ENCODE peak calls at places on chromosome 9, in six cellular contexts. One of them, this sample, is unnamed. For H3K36me3, the result is how much of the 10 kb centered on the place peaks cover.

GRCh38 chr9:13281356-13282016 is 2.0 kb upstream of the MPDZ start:
- DNase-seq in K562: no peak
- DNase-seq in astrocyte: peak
- DNase-seq in GM23248: no peak
- DNase-seq in hepatocyte: no peak
- DNase-seq in A673: peak
- DNase-seq in this sample: peak

GRCh38 chr9:108779506-108779905 is 76.3 kb downstream of the ACTL7B start:
- DNase-seq in K562: no peak
- DNase-seq in astrocyte: no peak
- DNase-seq in GM23248: no peak
- DNase-seq in hepatocyte: no peak
- DNase-seq in A673: no peak
- DNase-seq in this sample: no peak

GRCh38 chr9:16715404-16715803 is 155.1 kb downstream of the BNC2 start:
- DNase-seq in K562: no peak
- DNase-seq in astrocyte: peak
- DNase-seq in GM23248: peak
- DNase-seq in hepatocyte: no peak
- DNase-seq in A673: no peak
- DNase-seq in this sample: no peak

GRCh38 chr9:138043061-138043410 is 165.5 kb downstream of the CACNA1B start:
- DNase-seq in K562: no peak
- DNase-seq in astrocyte: no peak
- DNase-seq in GM23248: no peak
- DNase-seq in hepatocyte: no peak
- DNase-seq in A673: no peak
- DNase-seq in this sample: no peak

GRCh38 chr9:87059740-87060139 is 112.4 kb upstream of the GAS1 start:
- DNase-seq in K562: no peak
- DNase-seq in astrocyte: no peak
- DNase-seq in GM23248: no peak
- DNase-seq in hepatocyte: no peak
- DNase-seq in A673: no peak
- DNase-seq in this sample: no peak

GRCh38 chr9:131960805-131961495 is 118.7 kb downstream of the MED27 start:
- DNase-seq in K562: no peak
- DNase-seq in astrocyte: peak
- DNase-seq in GM23248: no peak
- DNase-seq in hepatocyte: no peak
- DNase-seq in A673: no peak
- DNase-seq in this sample: no peak

GRCh38 chr9:98607787-98608186 is 100.9 kb downstream of the GABBR2 start:
- DNase-seq in K562: no peak
- DNase-seq in astrocyte: peak
- DNase-seq in GM23248: peak
- DNase-seq in hepatocyte: no peak
- DNase-seq in A673: no peak
- DNase-seq in this sample: no peak

GRCh38 chr9:111449705-111450104 is 34.5 kb downstream of the ECPAS start:
- DNase-seq in K562: no peak
- DNase-seq in astrocyte: no peak
- DNase-seq in GM23248: no peak
- DNase-seq in hepatocyte: no peak
- DNase-seq in A673: no peak
- DNase-seq in this sample: no peak

DNA sequence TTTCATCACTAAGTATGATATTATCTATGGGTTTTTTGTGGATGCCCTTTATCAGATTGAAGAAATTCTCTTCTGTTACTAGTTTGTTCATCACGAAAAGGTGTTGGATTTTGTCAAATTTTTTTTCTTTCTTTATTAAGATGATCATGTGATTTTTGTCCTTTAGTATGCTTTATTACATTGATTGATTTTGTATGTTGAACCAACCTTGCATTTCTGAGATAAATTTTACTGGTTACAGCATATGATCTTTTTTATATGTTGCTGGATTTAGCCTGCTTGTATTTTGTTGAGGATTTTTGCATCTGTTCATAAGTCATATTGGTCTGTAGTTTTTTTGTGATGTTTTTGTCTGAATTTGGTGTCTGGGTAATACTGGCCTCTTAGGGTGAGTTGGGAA is 42.8 kb downstream of the RAD23B start:
- DNase-seq in K562: no peak
- DNase-seq in astrocyte: no peak
- DNase-seq in GM23248: no peak
- DNase-seq in hepatocyte: no peak
- DNase-seq in A673: no peak
- DNase-seq in this sample: no peak
- H3K36me3 ChIP-seq in K562: half or more
- H3K36me3 ChIP-seq in astrocyte: half or more
- H3K36me3 ChIP-seq in GM23248: half or more
- H3K36me3 ChIP-seq in hepatocyte: under half
- H3K36me3 ChIP-seq in A673: half or more
- H3K36me3 ChIP-seq in this sample: half or more

GRCh38 chr9:136821333-136822031 is 13.7 kb downstream of the RABL6 start:
- DNase-seq in K562: no peak
- DNase-seq in astrocyte: peak
- DNase-seq in GM23248: peak
- DNase-seq in hepatocyte: no peak
- DNase-seq in A673: peak
- DNase-seq in this sample: peak
- H3K4me3 ChIP-seq in K562: no peak
- H3K4me3 ChIP-seq in astrocyte: peak
- H3K4me3 ChIP-seq in GM23248: no peak
- H3K4me3 ChIP-seq in hepatocyte: no peak
- H3K4me3 ChIP-seq in A673: peak
- H3K4me3 ChIP-seq in this sample: peak

GRCh38 chr9:71604197-71605063 is 163.9 kb downstream of the CEMIP2 start:
- DNase-seq in K562: peak
- DNase-seq in astrocyte: peak
- DNase-seq in GM23248: peak
- DNase-seq in hepatocyte: peak
- DNase-seq in A673: peak
- DNase-seq in this sample: peak
- H3K36me3 ChIP-seq in K562: under half
- H3K36me3 ChIP-seq in astrocyte: under half
- H3K36me3 ChIP-seq in GM23248: under half
- H3K36me3 ChIP-seq in hepatocyte: under half
- H3K36me3 ChIP-seq in A673: under half
- H3K36me3 ChIP-seq in this sample: under half

DNA sequence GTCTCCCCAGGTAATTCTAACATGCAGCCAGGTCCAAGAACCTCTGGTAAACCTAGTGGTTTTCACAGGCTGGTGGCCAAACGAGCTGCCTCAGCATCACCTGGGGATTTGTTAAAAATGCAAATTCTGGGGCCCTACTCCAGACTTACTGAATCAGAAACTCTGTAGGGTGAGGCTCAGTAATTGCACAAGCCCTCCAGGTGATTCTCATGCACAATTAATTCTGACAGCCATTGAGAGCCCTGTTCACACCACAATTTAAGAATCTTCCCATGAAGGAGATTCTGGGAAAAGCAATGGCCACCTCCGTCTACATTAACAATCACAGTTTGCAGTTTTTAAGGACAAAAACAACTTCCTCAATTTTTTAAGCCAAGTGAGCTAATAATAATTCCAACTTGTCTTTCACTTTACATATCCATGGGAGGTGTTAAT is 70.2 kb downstream of the GLDC start:
- DNase-seq in K562: no peak
- DNase-seq in astrocyte: no peak
- DNase-seq in GM23248: no peak
- DNase-seq in hepatocyte: no peak
- DNase-seq in A673: no peak
- DNase-seq in this sample: no peak
- H3K4me3 ChIP-seq in K562: no peak
- H3K4me3 ChIP-seq in astrocyte: no peak
- H3K4me3 ChIP-seq in GM23248: no peak
- H3K4me3 ChIP-seq in hepatocyte: no peak
- H3K4me3 ChIP-seq in A673: no peak
- H3K4me3 ChIP-seq in this sample: no peak

DNA sequence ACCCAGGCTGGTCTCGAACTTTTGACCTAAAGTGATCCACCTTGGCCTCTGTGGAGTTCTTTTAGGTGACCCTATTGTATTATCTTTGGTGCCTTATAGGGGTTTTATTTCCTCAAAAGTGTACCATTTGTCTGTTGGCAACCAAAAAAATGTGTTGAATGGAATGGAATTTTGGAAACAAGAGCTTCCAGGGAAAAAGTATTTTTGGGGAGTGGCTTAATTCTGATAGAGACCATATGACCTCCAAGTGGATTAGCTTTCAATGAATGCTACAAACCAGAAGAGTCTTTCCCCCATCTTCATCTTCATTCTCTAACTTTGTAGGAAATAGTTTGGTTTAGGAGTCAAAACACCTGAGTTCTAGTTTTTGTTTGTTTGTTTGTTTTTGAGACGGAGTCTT is 3.4 kb upstream of the OGN start:
- DNase-seq in K562: no peak
- DNase-seq in astrocyte: no peak
- DNase-seq in GM23248: no peak
- DNase-seq in hepatocyte: no peak
- DNase-seq in A673: no peak
- DNase-seq in this sample: no peak
- H3K36me3 ChIP-seq in K562: under half
- H3K36me3 ChIP-seq in astrocyte: under half
- H3K36me3 ChIP-seq in GM23248: under half
- H3K36me3 ChIP-seq in hepatocyte: under half
- H3K36me3 ChIP-seq in A673: under half
- H3K36me3 ChIP-seq in this sample: under half

This sample was measured in cardiac muscle cell.